ENCODE peak calls at places on chromosome 16, in ten cellular contexts. S is HCT116, Z is SK-N-SH, Y is H1, K is prostate gland, W is breast epithelium, M is GM23338, Q is HepG2, A is upper lobe of left lung, F is esophagus muscularis mucosa. I is an unnamed sample.

GRCh38 chr16:29107299-29107698 is 122.4 kb downstream of the LAT start:
- DNase-seq in Y (peak; percentile 29), F (no peak), A (no peak), K (no peak), Z (no peak), M (peak; percentile 68), Q (no peak), W (no peak), S (no peak), I (peak; percentile 49)

GRCh38 chr16:89048087-89048729 is 45.4 kb upstream of the ACSF3 start:
- DNase-seq in Q (no peak), M (peak; percentile 49), K (no peak), Z (no peak), A (no peak), S (no peak), Y (no peak), W (no peak), F (no peak), I (no peak)

GRCh38 chr16:57906385-57907316 is 64.3 kb downstream of the CNGB1 start:
- DNase-seq in Y (no peak), S (no peak), Q (no peak), K (no peak), F (no peak), M (peak; percentile 81), W (no peak), Z (no peak), A (no peak), I (no peak)

GRCh38 chr16:54595636-54596035 is 309.0 kb upstream of the IRX3 start:
- DNase-seq in K (no peak), F (peak; percentile 84), Z (no peak), A (no peak), Y (no peak), W (no peak), Q (no peak), S (no peak), M (no peak), I (no peak)

GRCh38 chr16:49049191-49049590 is 232.4 kb downstream of the CBLN1 start:
- DNase-seq in Y (no peak), M (no peak), S (no peak), Q (no peak), K (no peak), A (no peak), Z (no peak), W (no peak), F (peak; percentile 7), I (no peak)

GRCh38 chr16:88284626-88285513 is 97.9 kb upstream of the ZNF469 start:
- DNase-seq in M (no peak), K (no peak), A (no peak), W (no peak), F (no peak), Q (no peak), Z (no peak), S (no peak), Y (no peak), I (no peak)

GRCh38 chr16:87125206-87126155 is 191.7 kb downstream of the C16orf95 start:
- DNase-seq in Z (no peak), S (no peak), K (no peak), Q (no peak), A (no peak), W (no peak), M (no peak), Y (no peak), F (no peak), I (no peak)

GRCh38 chr16:58195344-58195743 is 2.6 kb downstream of the CSNK2A2 start:
- DNase-seq in Y (no peak), F (no peak), K (no peak), Z (no peak), Q (no peak), M (no peak), W (no peak), A (no peak), S (no peak), I (no peak)

DNA sequence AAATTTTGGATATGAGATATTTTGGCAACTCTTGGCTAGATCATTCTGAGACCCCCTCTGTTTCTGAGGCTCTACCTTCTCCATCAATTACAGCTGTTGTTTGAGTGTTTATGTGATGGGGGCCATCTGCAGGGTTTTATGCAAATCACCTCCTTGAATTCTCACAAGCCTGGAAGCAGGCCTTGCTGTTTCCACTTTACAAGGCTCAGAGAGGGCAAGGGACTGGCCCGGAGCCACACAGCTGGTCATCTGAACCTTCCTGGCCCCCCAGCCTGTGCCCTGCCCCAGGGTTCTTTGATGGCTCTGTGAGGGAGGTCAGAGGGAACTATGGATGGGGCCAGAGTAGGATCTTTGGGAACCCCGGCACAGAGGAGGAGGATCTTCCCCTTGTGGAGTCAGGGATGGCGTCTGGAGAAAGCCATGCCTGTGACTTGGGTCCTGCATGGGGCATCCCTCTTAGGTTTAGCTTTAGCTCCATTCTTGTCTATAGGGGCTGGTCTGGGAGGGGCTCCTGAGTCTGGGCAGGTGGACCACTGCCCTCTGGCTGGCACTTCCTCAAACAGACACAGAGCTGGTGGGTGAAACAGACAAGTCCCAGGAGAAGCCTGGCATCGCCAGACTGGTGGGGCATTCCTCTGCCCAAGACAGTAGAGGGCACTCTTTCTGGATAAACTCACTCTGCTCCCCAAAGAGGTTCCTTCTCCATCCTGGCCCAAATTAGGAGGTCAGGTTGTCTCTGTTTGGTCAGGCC is 26.2 kb downstream of the IL21R start:
- DNase-seq in M (no peak), Y (no peak), A (peak; percentile 18), Z (no peak), Q (no peak), F (peak; percentile 24), S (no peak), K (no peak), W (no peak), I (no peak)
- TF ChIP-seq CTCF in M (peak; percentile 38), Y (peak; percentile 34), A (no peak), Z (peak; percentile 18), Q (peak; percentile 32), F (no peak), S (peak; percentile 40), K (no peak), W (no peak), I (no peak)

DNA sequence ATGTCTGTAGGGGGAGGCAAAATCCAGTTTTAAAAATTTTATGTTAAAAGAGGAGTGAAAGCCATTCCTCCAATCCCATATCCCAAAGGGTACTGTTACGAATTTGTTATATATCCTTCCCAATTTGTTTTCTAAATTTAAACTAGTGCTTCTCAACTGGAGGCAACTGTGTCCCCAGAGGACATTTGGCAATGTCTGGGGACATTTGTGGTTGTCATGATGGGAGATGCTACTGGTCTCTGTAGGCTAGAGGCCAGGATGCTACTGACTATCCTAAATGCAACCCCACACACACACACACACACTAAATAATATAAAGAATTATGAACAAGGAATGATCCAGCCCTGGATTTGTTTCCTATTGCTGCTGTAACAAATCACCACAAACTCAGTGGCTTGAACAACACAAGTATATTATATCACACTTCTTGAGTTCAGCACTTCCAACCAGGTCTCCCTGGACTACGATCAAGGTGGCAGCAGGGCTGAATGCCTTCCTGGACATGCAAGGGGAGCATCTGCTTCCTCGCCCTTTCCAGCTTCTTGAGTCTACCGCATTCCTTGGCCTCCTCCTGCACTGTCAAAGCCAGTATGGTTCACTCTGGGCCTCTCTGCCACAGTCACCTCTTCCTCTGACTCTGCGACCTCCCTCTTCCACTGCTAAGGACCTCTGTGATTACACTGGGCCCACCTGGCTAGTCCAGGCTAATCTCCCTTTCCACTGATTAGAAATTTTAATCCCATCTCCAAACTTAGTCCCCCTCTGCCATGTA is 30.1 kb downstream of the ARHGAP17 start:
- DNase-seq in F (no peak), S (no peak), Q (no peak), M (peak; percentile 31), Z (no peak), A (no peak), Y (no peak), W (no peak), K (no peak), I (no peak)
- H3K4me1 ChIP-seq in F (peaks cover 80% of the 10 kb centered on the region), S (peaks cover 9% of the 10 kb centered on the region), Q (peaks cover 66% of the 10 kb centered on the region), M (peaks cover 10% of the 10 kb centered on the region), Z (peaks cover 36% of the 10 kb centered on the region), A (peaks cover 75% of the 10 kb centered on the region), Y (no peaks in the 10 kb centered on the region), W (peaks cover 18% of the 10 kb centered on the region), K (peaks cover 13% of the 10 kb centered on the region), I (peaks cover 70% of the 10 kb centered on the region)

GRCh38 chr16:75206749-75207451 is at the start of gene CTRB2:
- DNase-seq in Q (no peak), W (no peak), A (no peak), K (no peak), M (no peak), F (no peak), S (no peak), Y (no peak), Z (no peak), I (no peak)

GRCh38 chr16:75209944-75210343 is 3.0 kb upstream of the CTRB2 start:
- DNase-seq in S (no peak), F (no peak), M (no peak), K (no peak), Y (no peak), Z (no peak), Q (no peak), A (no peak), W (no peak), I (no peak)

GRCh38 chr16:75208242-75208825 is 1.4 kb upstream of the CTRB2 start:
- DNase-seq in K (no peak), M (no peak), F (no peak), S (no peak), W (no peak), Q (no peak), Y (no peak), A (no peak), Z (no peak), I (no peak)

GRCh38 chr16:75208861-75209505 is 2.0 kb upstream of the CTRB2 start:
- DNase-seq in M (no peak), F (no peak), Z (no peak), Y (no peak), S (no peak), A (no peak), Q (no peak), K (no peak), W (no peak), I (no peak)

DNA sequence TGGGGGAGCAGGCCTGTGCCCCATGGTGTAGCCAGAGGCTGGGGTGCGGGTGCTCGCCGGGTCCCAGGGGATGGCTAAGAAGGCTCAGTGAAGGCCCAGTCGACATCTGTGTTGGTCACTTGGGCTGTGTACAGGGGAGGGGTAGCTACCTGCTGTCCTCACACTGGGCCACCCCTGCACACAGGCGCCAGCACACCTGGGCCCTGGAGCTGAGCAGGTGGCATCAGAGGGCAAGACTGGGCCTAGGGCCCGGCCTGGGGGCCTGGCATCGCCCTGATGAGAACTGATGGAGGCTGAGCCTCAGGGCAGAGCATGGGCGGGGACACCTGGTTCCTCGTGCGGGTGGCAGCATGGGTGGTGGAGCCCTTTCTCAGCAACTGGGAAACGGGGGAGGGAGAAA is 870 bp upstream of the CTRB2 start:
- DNase-seq in A (no peak), Y (no peak), M (no peak), Z (no peak), S (no peak), K (no peak), Q (no peak), W (no peak), F (no peak), I (no peak)
- TF ChIP-seq POLR2AphosphoS5 in A (no peak), Y (no peak), M (no peak), Z (no peak), S (no peak), K (no peak), Q (no peak), W (no peak), F (no peak), I (no peak)

GRCh38 chr16:50369133-50369804 is 481 bp upstream of the BRD7 start:
- DNase-seq in W (no peak), A (no peak), S (no peak), F (no peak), Z (no peak), Y (no peak), K (no peak), Q (no peak), M (no peak), I (no peak)

GRCh38 chr16:50366126-50366525 is 2.7 kb downstream of the BRD7 start:
- DNase-seq in Q (no peak), M (no peak), K (no peak), A (no peak), W (no peak), Z (no peak), S (no peak), F (no peak), Y (no peak), I (no peak)

GRCh38 chr16:50371036-50371716 is 2.4 kb upstream of the BRD7 start:
- DNase-seq in S (no peak), W (no peak), F (peak; percentile 83), Z (no peak), Y (no peak), A (no peak), Q (peak; percentile 66), K (no peak), M (no peak), I (no peak)

GRCh38 chr16:50367777-50368409 is 895 bp downstream of the BRD7 start:
- DNase-seq in Z (no peak), W (no peak), K (no peak), M (peak; percentile 33), S (no peak), Y (no peak), F (no peak), A (no peak), Q (no peak), I (no peak)

DNA sequence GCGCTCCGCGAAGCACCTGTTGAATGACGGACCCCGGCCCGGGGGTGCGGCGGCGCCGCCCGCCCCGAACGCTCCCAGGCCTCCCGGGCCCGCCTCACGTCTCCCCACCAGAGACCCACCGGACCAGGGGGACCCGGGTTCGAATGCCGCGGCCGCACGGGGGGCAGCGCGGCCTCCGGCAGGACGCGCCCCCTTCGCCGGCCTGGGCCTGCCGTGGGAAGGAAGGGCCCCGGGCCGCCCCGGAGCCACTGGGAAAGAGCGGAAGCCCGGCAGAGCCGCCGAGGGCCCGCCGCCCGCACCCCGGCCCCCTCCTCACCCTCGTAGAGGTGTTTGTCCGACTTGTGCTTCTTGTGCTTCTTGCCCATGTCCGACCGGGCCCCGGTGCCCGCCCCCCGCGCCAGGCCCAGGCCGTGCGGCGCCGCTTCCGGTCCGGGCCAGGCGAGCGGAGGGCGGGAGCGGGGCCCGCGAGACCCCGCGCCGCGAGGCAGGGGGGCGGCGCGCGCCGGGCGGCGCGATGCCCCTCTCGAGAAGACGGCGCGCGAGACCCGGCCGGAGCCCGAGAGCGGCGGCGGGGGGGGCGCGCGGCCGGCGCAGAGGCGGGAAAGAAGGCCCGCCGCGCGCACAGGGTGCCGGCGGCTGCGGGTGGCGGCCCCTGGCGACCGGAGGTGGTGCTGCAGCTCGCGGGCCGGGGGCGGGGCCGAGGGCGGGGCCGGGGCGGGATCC is at the start of gene BRD7:
- DNase-seq in A (peak; percentile 70), W (peak; percentile 34), Y (no peak), Z (peak; percentile 97), S (no peak), M (peak; percentile 70), F (no peak), Q (peak; percentile 62), K (peak; percentile 38), I (peak; percentile 66)
- TF ChIP-seq CTCF in A (peak; percentile 89), W (no peak), Y (peak; percentile 62), Z (no peak), S (no peak), M (no peak), F (peak; percentile 81), Q (peak; percentile 48), K (peak; percentile 51), I (no peak)

I was measured in stomach.